ENCODE peak calls at places on chromosomes 6 and 20, in six cellular contexts. One of them, this sample, is unnamed.

GRCh38 chr6:26025047-26025893 is 62.0 kb upstream of the HFE start:
- DNase-seq in NCI-H187 treated with DMSO at 0.1 percent for 48 hours: no peak
- DNase-seq in mammary epithelial cell: peak
- DNase-seq in dermis blood vessel endothelial cell: peak
- DNase-seq in AG08396: no peak
- DNase-seq in CD4-positive, alpha-beta memory T cell: no peak
- DNase-seq in this sample: peak

GRCh38 chr20:29873946-29874345 is 1383.5 kb upstream of the DEFB115 start:
- DNase-seq in dermis blood vessel endothelial cell: peak
- DNase-seq in NCI-H187 treated with DMSO at 0.1 percent for 48 hours: no peak
- DNase-seq in AG08396: no peak
- DNase-seq in mammary epithelial cell: no peak
- DNase-seq in CD4-positive, alpha-beta memory T cell: no peak
- DNase-seq in this sample: no peak

GRCh38 chr20:49287555-49288249 is 9.8 kb upstream of the ZNFX1 start:
- DNase-seq in NCI-H187 treated with DMSO at 0.1 percent for 48 hours: no peak
- DNase-seq in CD4-positive, alpha-beta memory T cell: no peak
- DNase-seq in AG08396: peak
- DNase-seq in dermis blood vessel endothelial cell: peak
- DNase-seq in mammary epithelial cell: no peak
- DNase-seq in this sample: peak

GRCh38 chr6:158708239-158708638 is 58.4 kb downstream of the SYTL3 start:
- DNase-seq in dermis blood vessel endothelial cell: peak
- DNase-seq in mammary epithelial cell: no peak
- DNase-seq in NCI-H187 treated with DMSO at 0.1 percent for 48 hours: no peak
- DNase-seq in AG08396: peak
- DNase-seq in CD4-positive, alpha-beta memory T cell: no peak
- DNase-seq in this sample: no peak

GRCh38 chr6:137451926-137452325 is 42.3 kb downstream of the OLIG3 start:
- DNase-seq in AG08396: peak
- DNase-seq in CD4-positive, alpha-beta memory T cell: no peak
- DNase-seq in NCI-H187 treated with DMSO at 0.1 percent for 48 hours: no peak
- DNase-seq in mammary epithelial cell: no peak
- DNase-seq in dermis blood vessel endothelial cell: peak
- DNase-seq in this sample: peak

GRCh38 chr6:39508513-39508912 is 186.0 kb upstream of the KCNK16 start:
- DNase-seq in CD4-positive, alpha-beta memory T cell: no peak
- DNase-seq in mammary epithelial cell: no peak
- DNase-seq in AG08396: no peak
- DNase-seq in NCI-H187 treated with DMSO at 0.1 percent for 48 hours: peak
- DNase-seq in dermis blood vessel endothelial cell: no peak
- DNase-seq in this sample: no peak

GRCh38 chr20:58690351-58690750 is 2.2 kb upstream of the NPEPL1 start:
- DNase-seq in CD4-positive, alpha-beta memory T cell: no peak
- DNase-seq in dermis blood vessel endothelial cell: no peak
- DNase-seq in AG08396: no peak
- DNase-seq in mammary epithelial cell: no peak
- DNase-seq in NCI-H187 treated with DMSO at 0.1 percent for 48 hours: no peak
- DNase-seq in this sample: no peak

GRCh38 chr6:52664991-52665686 is 5.8 kb upstream of the TMEM14A start:
- DNase-seq in NCI-H187 treated with DMSO at 0.1 percent for 48 hours: no peak
- DNase-seq in dermis blood vessel endothelial cell: no peak
- DNase-seq in CD4-positive, alpha-beta memory T cell: no peak
- DNase-seq in mammary epithelial cell: no peak
- DNase-seq in AG08396: peak
- DNase-seq in this sample: no peak

GRCh38 chr6:35300848-35301247 is 3.2 kb downstream of the DEF6 start:
- DNase-seq in mammary epithelial cell: no peak
- DNase-seq in AG08396: no peak
- DNase-seq in dermis blood vessel endothelial cell: no peak
- DNase-seq in CD4-positive, alpha-beta memory T cell: peak
- DNase-seq in NCI-H187 treated with DMSO at 0.1 percent for 48 hours: no peak
- DNase-seq in this sample: no peak

GRCh38 chr20:44646023-44646640 is 5.4 kb downstream of the ADA start:
- DNase-seq in mammary epithelial cell: no peak
- DNase-seq in CD4-positive, alpha-beta memory T cell: peak
- DNase-seq in dermis blood vessel endothelial cell: peak
- DNase-seq in AG08396: no peak
- DNase-seq in NCI-H187 treated with DMSO at 0.1 percent for 48 hours: no peak
- DNase-seq in this sample: no peak

GRCh38 chr6:89081129-89081422 is 525 bp downstream of the PNRC1 start:
- DNase-seq in dermis blood vessel endothelial cell: no peak
- DNase-seq in CD4-positive, alpha-beta memory T cell: no peak
- DNase-seq in AG08396: no peak
- DNase-seq in NCI-H187 treated with DMSO at 0.1 percent for 48 hours: no peak
- DNase-seq in mammary epithelial cell: no peak
- DNase-seq in this sample: peak

GRCh38 chr20:49631074-49631716 is 63.3 kb upstream of the PTGIS start:
- DNase-seq in NCI-H187 treated with DMSO at 0.1 percent for 48 hours: no peak
- DNase-seq in mammary epithelial cell: no peak
- DNase-seq in AG08396: no peak
- DNase-seq in dermis blood vessel endothelial cell: peak
- DNase-seq in CD4-positive, alpha-beta memory T cell: no peak
- DNase-seq in this sample: no peak

GRCh38 chr20:48795058-48795457 is 32.7 kb downstream of the PREX1 start:
- DNase-seq in mammary epithelial cell: no peak
- DNase-seq in dermis blood vessel endothelial cell: no peak
- DNase-seq in CD4-positive, alpha-beta memory T cell: no peak
- DNase-seq in NCI-H187 treated with DMSO at 0.1 percent for 48 hours: no peak
- DNase-seq in AG08396: no peak
- DNase-seq in this sample: no peak

GRCh38 chr20:13464702-13465101 is 174.0 kb downstream of the TASP1 start:
- DNase-seq in AG08396: no peak
- DNase-seq in dermis blood vessel endothelial cell: no peak
- DNase-seq in mammary epithelial cell: peak
- DNase-seq in NCI-H187 treated with DMSO at 0.1 percent for 48 hours: no peak
- DNase-seq in CD4-positive, alpha-beta memory T cell: no peak
- DNase-seq in this sample: no peak

GRCh38 chr20:23550227-23550626 is 18.1 kb downstream of the CST9L start:
- DNase-seq in CD4-positive, alpha-beta memory T cell: no peak
- DNase-seq in NCI-H187 treated with DMSO at 0.1 percent for 48 hours: no peak
- DNase-seq in AG08396: no peak
- DNase-seq in dermis blood vessel endothelial cell: no peak
- DNase-seq in mammary epithelial cell: peak
- DNase-seq in this sample: no peak

GRCh38 chr20:7240490-7240889 is 473.0 kb downstream of the BMP2 start:
- DNase-seq in mammary epithelial cell: no peak
- DNase-seq in AG08396: no peak
- DNase-seq in dermis blood vessel endothelial cell: no peak
- DNase-seq in NCI-H187 treated with DMSO at 0.1 percent for 48 hours: no peak
- DNase-seq in CD4-positive, alpha-beta memory T cell: no peak
- DNase-seq in this sample: no peak

GRCh38 chr6:112990971-112991370 is 643.8 kb downstream of the RFPL4B start:
- DNase-seq in mammary epithelial cell: no peak
- DNase-seq in AG08396: peak
- DNase-seq in CD4-positive, alpha-beta memory T cell: no peak
- DNase-seq in dermis blood vessel endothelial cell: no peak
- DNase-seq in NCI-H187 treated with DMSO at 0.1 percent for 48 hours: no peak
- DNase-seq in this sample: no peak

GRCh38 chr6:6851059-6851658 is 256.6 kb upstream of the RREB1 start:
- DNase-seq in CD4-positive, alpha-beta memory T cell: no peak
- DNase-seq in AG08396: peak
- DNase-seq in mammary epithelial cell: peak
- DNase-seq in NCI-H187 treated with DMSO at 0.1 percent for 48 hours: no peak
- DNase-seq in dermis blood vessel endothelial cell: peak
- DNase-seq in this sample: peak

GRCh38 chr20:37721751-37722150 is 27.9 kb downstream of the CTNNBL1 start:
- DNase-seq in CD4-positive, alpha-beta memory T cell: no peak
- DNase-seq in NCI-H187 treated with DMSO at 0.1 percent for 48 hours: no peak
- DNase-seq in dermis blood vessel endothelial cell: no peak
- DNase-seq in mammary epithelial cell: no peak
- DNase-seq in AG08396: no peak
- DNase-seq in this sample: no peak

GRCh38 chr6:4647414-4648365 is 128.5 kb upstream of the CDYL start:
- DNase-seq in NCI-H187 treated with DMSO at 0.1 percent for 48 hours: no peak
- DNase-seq in CD4-positive, alpha-beta memory T cell: no peak
- DNase-seq in dermis blood vessel endothelial cell: peak
- DNase-seq in AG08396: peak
- DNase-seq in mammary epithelial cell: peak
- DNase-seq in this sample: peak

GRCh38 chr6:1711136-1711535 is 101.4 kb downstream of the FOXC1 start:
- DNase-seq in mammary epithelial cell: no peak
- DNase-seq in CD4-positive, alpha-beta memory T cell: no peak
- DNase-seq in AG08396: no peak
- DNase-seq in NCI-H187 treated with DMSO at 0.1 percent for 48 hours: no peak
- DNase-seq in dermis blood vessel endothelial cell: no peak
- DNase-seq in this sample: no peak

GRCh38 chr20:56865055-56865454 is 235.9 kb downstream of the TFAP2C start:
- DNase-seq in dermis blood vessel endothelial cell: no peak
- DNase-seq in CD4-positive, alpha-beta memory T cell: no peak
- DNase-seq in NCI-H187 treated with DMSO at 0.1 percent for 48 hours: no peak
- DNase-seq in AG08396: no peak
- DNase-seq in mammary epithelial cell: peak
- DNase-seq in this sample: no peak

GRCh38 chr6:70709826-70710225 is 42.1 kb downstream of the SMAP1 start:
- DNase-seq in dermis blood vessel endothelial cell: peak
- DNase-seq in NCI-H187 treated with DMSO at 0.1 percent for 48 hours: no peak
- DNase-seq in mammary epithelial cell: peak
- DNase-seq in AG08396: peak
- DNase-seq in CD4-positive, alpha-beta memory T cell: no peak
- DNase-seq in this sample: peak

GRCh38 chr20:57013741-57014140 is 252.7 kb downstream of the BMP7 start:
- DNase-seq in dermis blood vessel endothelial cell: no peak
- DNase-seq in mammary epithelial cell: peak
- DNase-seq in CD4-positive, alpha-beta memory T cell: no peak
- DNase-seq in NCI-H187 treated with DMSO at 0.1 percent for 48 hours: no peak
- DNase-seq in AG08396: no peak
- DNase-seq in this sample: peak

GRCh38 chr6:132070356-132070755 is 119.2 kb upstream of the CCN2 start:
- DNase-seq in mammary epithelial cell: peak
- DNase-seq in dermis blood vessel endothelial cell: peak
- DNase-seq in NCI-H187 treated with DMSO at 0.1 percent for 48 hours: no peak
- DNase-seq in AG08396: no peak
- DNase-seq in CD4-positive, alpha-beta memory T cell: no peak
- DNase-seq in this sample: no peak